ENCODE peak calls at places on chromosomes 12 and 14, in eight cellular contexts. O is upper lobe of left lung, V is kidney, U is pancreas, G is tibial artery, Y is cardiac muscle cell, S is transverse colon, N is tibial nerve. C is an unnamed sample. For H3K4me1, the result is how much of the 10 kb centered on the place peaks cover.

GRCh38 chr12:50923361-50924130 is 28.8 kb upstream of the HIGD1C start:
- DNase-seq in N (no peak), Y (no peak), V (no peak), O (no peak), U (no peak), S (no peak), G (no peak), C (no peak)

GRCh38 chr12:91565246-91565645 is 382.6 kb upstream of the DCN start:
- DNase-seq in V (no peak), N (no peak), G (no peak), Y (peak), S (no peak), O (no peak), U (no peak), C (no peak)

GRCh38 chr14:75323571-75323970 is 44.9 kb downstream of the FOS start:
- DNase-seq in V (no peak), Y (no peak), U (no peak), S (no peak), O (no peak), N (no peak), G (no peak), C (no peak)

GRCh38 chr12:112182499-112182898 is 57.1 kb downstream of the TRAFD1 start:
- DNase-seq in G (no peak), V (peak), S (no peak), O (no peak), U (no peak), N (no peak), Y (peak), C (no peak)

GRCh38 chr12:4962539-4963486 is 53.1 kb downstream of the KCNA1 start:
- DNase-seq in N (no peak), U (no peak), O (no peak), V (no peak), Y (peak), G (no peak), S (no peak), C (no peak)

GRCh38 chr12:127489055-127489454 is 777.9 kb upstream of the TMEM132C start:
- DNase-seq in S (peak), V (no peak), O (no peak), N (no peak), Y (no peak), U (no peak), G (no peak), C (no peak)

GRCh38 chr12:55726911-55727310 is 1.9 kb downstream of the CD63 start:
- DNase-seq in O (no peak), V (peak), N (no peak), U (no peak), G (no peak), S (no peak), Y (no peak), C (no peak)

GRCh38 chr12:118537481-118537917 is 161.1 kb downstream of the SUDS3 start:
- DNase-seq in Y (no peak), O (no peak), N (no peak), V (no peak), G (peak), U (no peak), S (peak), C (no peak)

GRCh38 chr12:122395319-122395718 is 27.1 kb downstream of the CLIP1 start:
- DNase-seq in U (no peak), S (no peak), V (no peak), N (no peak), G (peak), O (no peak), Y (peak), C (no peak)

GRCh38 chr12:122402264-122402663 is 20.2 kb downstream of the CLIP1 start:
- DNase-seq in O (no peak), N (no peak), V (no peak), G (peak), Y (no peak), U (no peak), S (no peak), C (no peak)

GRCh38 chr12:122403115-122403770 is 19.2 kb downstream of the CLIP1 start:
- DNase-seq in Y (no peak), N (no peak), U (no peak), G (no peak), V (no peak), O (no peak), S (no peak), C (no peak)

GRCh38 chr12:122399592-122400373 is 22.7 kb downstream of the CLIP1 start:
- DNase-seq in N (peak), V (no peak), U (no peak), S (peak), G (peak), Y (peak), O (peak), C (no peak)

GRCh38 chr12:122399254-122399591 is 23.2 kb downstream of the CLIP1 start:
- DNase-seq in U (no peak), Y (no peak), V (no peak), S (no peak), O (no peak), G (no peak), N (no peak), C (no peak)
- H3K4me1 ChIP-seq in U (under half), Y (under half), V (under half), S (under half), O (under half), G (under half), N (under half), C (under half)

DNA sequence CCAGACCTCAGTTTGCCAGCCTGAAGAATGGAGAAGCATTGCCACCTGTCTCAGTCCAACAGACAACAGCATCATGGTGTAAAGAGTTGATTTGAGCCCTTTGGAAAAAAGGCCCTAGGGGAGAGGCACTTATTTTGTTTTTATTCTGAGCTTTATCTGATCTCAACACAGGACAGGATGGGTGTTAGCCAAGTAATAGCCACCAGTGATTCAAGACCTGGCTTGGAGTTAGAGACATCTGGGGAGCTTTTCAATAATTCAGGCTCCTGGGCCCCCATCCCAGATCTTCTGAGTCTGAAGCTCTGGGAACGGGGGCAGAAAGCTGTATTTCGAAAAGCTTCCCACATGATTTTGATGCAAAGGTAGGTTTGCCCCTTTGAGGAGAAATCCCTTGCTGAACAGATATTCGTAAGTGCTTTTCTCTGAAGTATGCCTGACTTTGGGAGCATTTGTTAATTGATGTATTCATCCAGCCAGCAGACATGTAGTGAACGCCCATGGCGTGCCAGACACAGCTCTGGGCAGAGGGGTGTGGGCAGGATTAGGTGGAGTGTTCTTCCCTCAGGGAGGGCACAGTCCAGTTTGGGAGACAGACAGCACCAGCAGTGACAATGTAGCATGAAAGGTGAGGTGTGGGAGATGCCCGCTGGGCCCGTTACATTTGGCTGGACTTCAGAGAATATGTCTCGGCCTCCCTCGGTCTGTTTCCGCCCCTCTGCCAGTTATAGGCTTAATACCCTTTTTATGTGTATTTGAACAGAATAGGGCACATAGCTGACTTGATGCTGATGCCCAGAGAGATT is 72.5 kb downstream of the TSPAN9 start:
- DNase-seq in S (no peak), V (no peak), G (no peak), Y (no peak), N (no peak), O (no peak), U (no peak), C (no peak)
- H3K4me1 ChIP-seq in S (under half), V (under half), G (under half), Y (under half), N (under half), O (half or more), U (under half), C (half or more)

GRCh38 chr12:25761356-25761755 is 197.1 kb upstream of the RASSF8 start:
- DNase-seq in O (no peak), N (no peak), V (no peak), G (no peak), U (no peak), S (no peak), Y (no peak), C (no peak)
- H3K4me1 ChIP-seq in O (under half), N (under half), V (under half), G (under half), U (under half), S (under half), Y (under half), C (under half)

GRCh38 chr14:104749958-104750529 is 2.9 kb upstream of the SIVA1 start:
- DNase-seq in O (no peak), G (no peak), U (peak), Y (no peak), V (peak), S (no peak), N (no peak), C (no peak)

GRCh38 chr14:104750658-104751057 is 2.3 kb upstream of the SIVA1 start:
- DNase-seq in U (peak), Y (no peak), N (no peak), G (no peak), O (no peak), V (peak), S (no peak), C (no peak)

GRCh38 chr14:104746951-104747481 is 5.9 kb upstream of the SIVA1 start:
- DNase-seq in O (no peak), U (peak), N (no peak), Y (no peak), S (peak), G (peak), V (peak), C (no peak)

GRCh38 chr14:104747876-104748275 is 5.1 kb upstream of the SIVA1 start:
- DNase-seq in S (no peak), N (no peak), O (no peak), U (peak), G (no peak), Y (no peak), V (peak), C (no peak)

GRCh38 chr14:104749111-104749649 is 3.8 kb upstream of the SIVA1 start:
- DNase-seq in U (peak), Y (no peak), V (peak), G (peak), O (no peak), S (peak), N (peak), C (no peak)
- H3K4me1 ChIP-seq in U (under half), Y (under half), V (under half), G (under half), O (under half), S (under half), N (under half), C (under half)